ENCODE peak calls at places on chromosomes 7 and 10, in ten cellular contexts. L is esophagus squamous epithelium, E is H9, H is HCT116, T is endothelial cell, Y is fibroblast of pulmonary artery, F is Calu3, U is foreskin fibroblast, A is RWPE1, I is cardiac fibroblast. B is an unnamed sample.

GRCh38 chr7:150722403-150723065 is 6.1 kb downstream of the GIMAP1 start:
- DNase-seq in L (no peak), E (no peak), H (no peak), T (no peak), Y (no peak), F (no peak), U (no peak), A (no peak), I (no peak), B (no peak)

GRCh38 chr7:37719077-37719476 is 35.5 kb downstream of the GPR141 start:
- DNase-seq in L (no peak), E (no peak), H (no peak), T (no peak), Y (no peak), F (no peak), U (no peak), A (no peak), I (no peak), B (no peak)

GRCh38 chr10:69361303-69361614 is 55.5 kb downstream of the TACR2 start:
- DNase-seq in L (no peak), E (no peak), H (no peak), T (no peak), Y (no peak), F (no peak), U (no peak), A (no peak), I (no peak), B (no peak)

GRCh38 chr7:134058980-134059379 is 68.2 kb upstream of the LRGUK start:
- DNase-seq in L (no peak), E (peak), H (no peak), T (no peak), Y (peak), F (no peak), U (peak), A (no peak), I (no peak), B (no peak)

GRCh38 chr7:123782071-123782798 is 33.4 kb upstream of the WASL start:
- DNase-seq in L (no peak), E (no peak), H (no peak), T (no peak), Y (peak), F (no peak), U (no peak), A (no peak), I (peak), B (no peak)

GRCh38 chr7:158495780-158496179 is 91.8 kb downstream of the PTPRN2 start:
- DNase-seq in L (no peak), E (peak), H (peak), T (no peak), Y (no peak), F (peak), U (peak), A (peak), I (peak), B (no peak)

GRCh38 chr10:44574596-44575480 is 189.9 kb upstream of the CXCL12 start:
- DNase-seq in L (no peak), E (no peak), H (no peak), T (no peak), Y (no peak), F (no peak), U (no peak), A (no peak), I (no peak), B (no peak)

GRCh38 chr7:19932549-19933249 is 159.3 kb upstream of the TMEM196 start:
- DNase-seq in L (no peak), E (no peak), H (no peak), T (no peak), Y (no peak), F (no peak), U (no peak), A (no peak), I (no peak), B (no peak)

GRCh38 chr10:50604049-50604640 is 19.6 kb downstream of the SGMS1 start:
- DNase-seq in L (no peak), E (no peak), H (no peak), T (no peak), Y (no peak), F (no peak), U (peak), A (no peak), I (no peak), B (no peak)
- TF ChIP-seq CTCF in L (no peak), E (no peak), H (no peak), T (no peak), Y (no peak), F (no peak), U (no peak), A (no peak), I (no peak), B (no peak)

DNA sequence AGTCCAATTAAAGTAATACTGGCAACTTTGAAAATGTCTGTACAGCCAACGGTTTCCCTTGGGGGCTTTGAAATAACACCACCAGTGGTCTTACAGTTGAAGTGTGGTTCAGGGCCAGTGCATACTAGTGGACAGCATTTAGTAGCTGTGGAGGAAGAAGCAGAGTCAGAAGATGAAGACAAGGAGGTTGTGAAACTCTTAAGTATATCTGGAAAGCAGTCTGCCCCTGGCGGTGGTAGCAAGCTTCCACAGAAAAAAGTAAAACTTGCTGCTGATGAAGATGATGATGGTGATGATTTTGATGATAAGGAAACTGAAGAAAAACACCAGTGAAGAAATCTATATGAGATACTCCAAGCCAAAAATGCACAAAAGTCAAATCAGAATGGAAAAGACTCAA is 72.2 kb downstream of the ZNF783 start:
- DNase-seq in L (no peak), E (no peak), H (no peak), T (no peak), Y (no peak), F (no peak), U (no peak), A (no peak), I (no peak), B (no peak)
- TF ChIP-seq CTCF in L (no peak), E (peak), H (no peak), T (no peak), Y (no peak), F (peak), U (no peak), A (no peak), I (no peak), B (no peak)

GRCh38 chr7:115135769-115136410 is 214.0 kb downstream of the MDFIC start:
- DNase-seq in L (no peak), E (no peak), H (no peak), T (no peak), Y (no peak), F (no peak), U (peak), A (no peak), I (no peak), B (no peak)
- TF ChIP-seq CTCF in L (no peak), E (no peak), H (no peak), T (no peak), Y (no peak), F (no peak), U (no peak), A (no peak), I (no peak), B (no peak)

DNA sequence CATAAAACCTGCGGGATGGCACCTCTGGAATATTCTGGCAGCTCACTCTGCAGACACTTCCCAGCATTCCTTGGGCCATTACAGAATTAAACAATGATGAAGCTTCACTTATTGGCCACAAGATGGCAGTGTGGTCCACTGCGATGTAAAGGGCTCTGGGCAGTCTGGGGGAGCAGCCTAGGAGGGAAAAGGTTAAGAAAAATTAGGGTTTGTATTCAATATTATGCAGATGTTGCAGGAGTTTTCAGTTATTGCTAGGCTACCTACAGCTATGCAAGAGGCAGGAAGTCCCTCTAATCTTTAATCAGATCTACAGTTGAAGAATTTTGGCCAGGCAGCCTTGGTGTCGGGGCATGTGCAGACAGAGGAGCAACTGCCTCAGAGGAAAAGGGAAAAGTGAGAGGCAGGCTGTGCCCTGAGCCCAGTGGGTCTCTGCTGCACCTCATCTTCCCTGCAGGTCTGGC is 233.2 kb upstream of the PRSS1 start:
- DNase-seq in L (no peak), E (peak), H (peak), T (peak), Y (peak), F (peak), U (peak), A (peak), I (peak), B (no peak)
- TF ChIP-seq CTCF in L (peak), E (peak), H (peak), T (peak), Y (peak), F (peak), U (peak), A (peak), I (peak), B (no peak)

GRCh38 chr10:19168584-19168983 is 120.0 kb downstream of the MALRD1 start:
- DNase-seq in L (no peak), E (peak), H (no peak), T (peak), Y (no peak), F (peak), U (no peak), A (no peak), I (peak), B (no peak)
- TF ChIP-seq CTCF in L (no peak), E (peak), H (no peak), T (peak), Y (peak), F (no peak), U (no peak), A (no peak), I (peak), B (no peak)

GRCh38 chr7:44052771-44053365 is 8.4 kb downstream of the DBNL start:
- DNase-seq in L (no peak), E (no peak), H (no peak), T (no peak), Y (no peak), F (no peak), U (no peak), A (no peak), I (no peak), B (no peak)
- TF ChIP-seq CTCF in L (no peak), E (no peak), H (no peak), T (no peak), Y (no peak), F (peak), U (no peak), A (no peak), I (peak), B (no peak)

DNA sequence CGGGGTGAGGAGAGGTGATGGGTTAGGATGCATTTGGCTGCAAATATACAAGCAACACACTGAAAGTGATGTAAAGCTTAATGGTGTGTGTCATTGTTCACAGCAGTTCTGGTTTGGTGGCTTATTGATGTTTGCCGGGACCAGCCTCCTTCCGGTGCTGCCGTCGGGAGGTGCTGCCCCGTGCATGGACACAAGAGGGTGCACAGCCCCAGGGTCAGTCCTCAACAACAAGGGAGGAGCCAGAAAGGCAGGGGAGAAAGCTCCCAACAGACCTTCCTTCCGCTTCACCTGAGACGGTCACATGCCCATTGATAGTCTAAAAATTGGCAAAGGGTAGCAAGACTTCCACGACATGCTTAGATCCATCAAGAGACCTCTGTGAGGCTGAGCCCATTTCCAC is 9.5 kb downstream of the RNF32 start:
- DNase-seq in L (no peak), E (peak), H (peak), T (peak), Y (peak), F (peak), U (peak), A (peak), I (peak), B (no peak)
- TF ChIP-seq CTCF in L (no peak), E (peak), H (peak), T (no peak), Y (peak), F (no peak), U (peak), A (peak), I (peak), B (no peak)

GRCh38 chr10:47060356-47060755 is 149.1 kb downstream of the PTPN20 start:
- DNase-seq in L (no peak), E (no peak), H (no peak), T (no peak), Y (no peak), F (no peak), U (no peak), A (no peak), I (no peak), B (no peak)
- TF ChIP-seq CTCF in L (no peak), E (no peak), H (no peak), T (no peak), Y (no peak), F (no peak), U (no peak), A (no peak), I (no peak), B (no peak)

B was measured in omental fat pad.